ENCODE peak calls at places on chromosomes 7 and 10, in four cellular contexts. Z, D, K and J are unnamed samples.

GRCh38 chr10:124323806-124324205 is 94.9 kb downstream of the OAT start:
- DNase-seq in D (no peak), Z (no peak), K (no peak), J (no peak)

GRCh38 chr10:104582604-104582951 is 58.5 kb upstream of the SORCS3 start:
- DNase-seq in D (no peak), Z (no peak), K (peak; percentile 83), J (no peak)

GRCh38 chr7:77940647-77941046 is 142.1 kb downstream of the PHTF2 start:
- DNase-seq in K (no peak), D (peak; percentile 27), Z (peak; percentile 8), J (peak; percentile 38)

GRCh38 chr10:87847550-87847949 is 15.8 kb downstream of the KLLN start:
- DNase-seq in D (no peak), K (no peak), Z (no peak), J (no peak)

GRCh38 chr7:77409739-77410545 is 6.2 kb downstream of the GSAP start:
- DNase-seq in D (no peak), Z (no peak), K (no peak), J (no peak)

GRCh38 chr7:36600869-36601530 is 123.3 kb downstream of the AOAH start:
- DNase-seq in D (no peak), Z (no peak), K (peak; percentile 53), J (peak; percentile 58)

GRCh38 chr10:110209399-110209925 is 2.1 kb downstream of the MXI1 start:
- DNase-seq in Z (peak; percentile 66), D (peak; percentile 60), K (peak; percentile 93), J (peak; percentile 68)

GRCh38 chr7:135512135-135512887 is 2.4 kb upstream of the CNOT4 start:
- DNase-seq in Z (no peak), K (no peak), D (peak; percentile 34), J (peak; percentile 90)

GRCh38 chr10:70571236-70571635 is 31.3 kb downstream of the PRF1 start:
- DNase-seq in K (no peak), D (no peak), Z (no peak), J (no peak)

GRCh38 chr10:14879801-14880193 is 1.1 kb downstream of the SUV39H2 start:
- DNase-seq in D (no peak), K (no peak), Z (no peak), J (no peak)

GRCh38 chr10:86203162-86203905 is 163.3 kb downstream of the GRID1 start:
- DNase-seq in K (no peak), D (no peak), Z (no peak), J (peak; percentile 10)

GRCh38 chr7:18829518-18830252 is 287.8 kb downstream of the TWIST1 start:
- DNase-seq in Z (no peak), D (peak; percentile 63), K (no peak), J (no peak)

GRCh38 chr7:111987115-111987826 is 218.9 kb downstream of the DOCK4 start:
- DNase-seq in D (no peak), K (no peak), Z (no peak), J (no peak)

GRCh38 chr10:37436361-37436760 is 311.0 kb downstream of the ANKRD30A start:
- DNase-seq in D (no peak), Z (no peak), K (peak; percentile 17), J (no peak)

GRCh38 chr10:42959833-42960232 is 117.0 kb upstream of the RET start:
- DNase-seq in D (no peak), Z (no peak), K (peak; percentile 79), J (no peak)

GRCh38 chr7:28558236-28558635 is 145.9 kb downstream of the CREB5 start:
- DNase-seq in D (no peak), K (no peak), Z (no peak), J (no peak)

GRCh38 chr10:91621483-91622113 is 11.3 kb downstream of the PPP1R3C start:
- DNase-seq in D (no peak), Z (no peak), K (no peak), J (no peak)

GRCh38 chr10:10807106-10807505 is 210.6 kb upstream of the CELF2 start:
- DNase-seq in K (no peak), D (no peak), Z (no peak), J (no peak)

GRCh38 chr7:137862358-137862757 is 15.6 kb upstream of the DGKI start:
- DNase-seq in K (no peak), Z (no peak), D (no peak), J (no peak)

GRCh38 chr7:96484845-96485244 is 162.9 kb upstream of the SLC25A13 start:
- DNase-seq in Z (no peak), K (no peak), D (no peak), J (no peak)

GRCh38 chr7:131723926-131724325 is 167.5 kb upstream of the PODXL start:
- DNase-seq in Z (no peak), K (peak; percentile 66), D (no peak), J (peak; percentile 15)

GRCh38 chr7:89332026-89332425 is 536.5 kb upstream of the TEX47 start:
- DNase-seq in D (no peak), K (no peak), Z (no peak), J (no peak)

GRCh38 chr10:104299031-104299904 is 30.3 kb downstream of the GSTO2 start:
- DNase-seq in K (no peak), D (no peak), Z (peak; percentile 62), J (no peak)

GRCh38 chr10:131872837-131873375 is 27.9 kb upstream of the PPP2R2D start:
- DNase-seq in K (no peak), Z (no peak), D (no peak), J (no peak)
- H3K27ac ChIP-seq in K (no peak overlapping the region), Z (no peak overlapping the region), D (no peak overlapping the region), J (no peak overlapping the region)

GRCh38 chr10:95178266-95178665 is 15.8 kb upstream of the ACSM6 start:
- DNase-seq in K (no peak), D (no peak), Z (no peak), J (no peak)

GRCh38 chr10:95177429-95177828 is 16.6 kb upstream of the ACSM6 start:
- DNase-seq in K (no peak), D (no peak), Z (no peak), J (no peak)

GRCh38 chr10:95181731-95182130 is 12.3 kb upstream of the ACSM6 start:
- DNase-seq in K (no peak), Z (no peak), D (no peak), J (no peak)

GRCh38 chr10:95176101-95176500 is 17.9 kb upstream of the ACSM6 start:
- DNase-seq in K (no peak), Z (no peak), D (no peak), J (no peak)

GRCh38 chr10:95178797-95179196 is 15.2 kb upstream of the ACSM6 start:
- DNase-seq in Z (no peak), K (no peak), D (no peak), J (no peak)
- TF ChIP-seq EP300 in Z (no peak), K (no peak), D (no peak), J (no peak)

GRCh38 chr10:68598978-68599753 is 39.0 kb downstream of the TET1 start:
- DNase-seq in Z (peak; percentile 38), K (no peak), D (no peak), J (no peak)
- H3K4me3 ChIP-seq in Z (peak overlapping the region; percentile 30), K (peak overlapping the region; percentile 64), D (peak overlapping the region; percentile 55), J (no peak overlapping the region)

GRCh38 chr7:71883415-71883814 is 528.7 kb downstream of the CALN1 start:
- DNase-seq in D (no peak), K (no peak), Z (no peak), J (no peak)

GRCh38 chr7:71885487-71885886 is 526.7 kb downstream of the CALN1 start:
- DNase-seq in D (no peak), K (peak; percentile 57), Z (no peak), J (no peak)

DNA sequence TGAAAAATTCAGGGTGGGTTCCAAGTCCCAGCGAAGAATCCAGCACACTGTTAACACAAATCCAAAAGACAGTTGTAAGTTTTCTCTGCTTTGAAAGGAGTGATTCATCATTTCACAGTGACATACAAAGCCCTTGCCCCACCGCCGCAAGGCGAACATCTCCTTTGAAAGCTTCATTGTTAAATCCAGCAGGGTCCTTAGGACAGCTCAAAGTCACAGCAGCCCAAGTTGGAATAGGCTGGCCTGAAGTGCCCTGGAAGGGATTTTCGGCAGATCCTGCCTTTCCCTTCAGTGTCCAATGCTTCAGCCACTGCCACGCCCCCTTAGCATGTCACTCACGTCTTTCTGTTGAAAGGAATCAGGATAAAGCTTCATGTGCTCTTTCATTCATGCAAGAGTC is 526.1 kb downstream of the CALN1 start:
- DNase-seq in K (peak; percentile 72), D (no peak), Z (no peak), J (no peak)
- H3K27ac ChIP-seq in K (no peak overlapping the region), D (no peak overlapping the region), Z (no peak overlapping the region), J (no peak overlapping the region)

DNA sequence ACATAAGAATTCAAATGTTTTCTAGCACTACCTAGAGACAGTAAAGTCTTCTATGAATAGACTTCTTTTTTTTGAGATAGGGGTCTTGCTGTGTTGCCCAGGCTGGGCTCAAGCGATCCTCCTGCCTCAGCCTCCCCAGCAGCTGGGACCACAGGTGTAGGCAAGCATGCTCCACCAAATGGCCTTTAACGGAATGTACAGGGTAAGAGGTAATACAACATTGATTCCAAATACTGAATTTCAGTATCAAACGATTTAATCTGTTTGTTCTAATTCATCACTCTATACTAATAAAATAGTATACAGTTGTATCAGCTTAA is 55.8 kb upstream of the NCAPG2 start:
- DNase-seq in D (no peak), K (no peak), Z (no peak), J (no peak)
- TF ChIP-seq EP300 in D (no peak), K (no peak), Z (no peak), J (no peak)